ENCODE peak calls at places on chromosomes 7 and 10, in nine cellular contexts. S is fibroblast of pulmonary artery; F is lung; J is CD8-positive, alpha-beta T cell; Y is Peyer's patch; P is HepG2; N is suprapubic skin; D is breast epithelium; C is hepatocyte. K is an unnamed sample.

GRCh38 chr10:114121031-114121430 is 53.0 kb downstream of the CCDC186 start:
- DNase-seq in C (no peak), J (no peak), S (no peak), Y (no peak), F (no peak), P (no peak), D (no peak), N (no peak), K (no peak)

GRCh38 chr7:155948423-155948822 is 136.2 kb upstream of the SHH start:
- DNase-seq in D (no peak), P (no peak), C (no peak), N (no peak), S (no peak), F (no peak), Y (no peak), J (no peak), K (no peak)

GRCh38 chr10:33123680-33124079 is 165.7 kb upstream of the ITGB1 start:
- DNase-seq in J (no peak), F (no peak), C (no peak), S (no peak), Y (no peak), D (no peak), N (no peak), P (no peak), K (no peak)

GRCh38 chr7:11831727-11832495 is at the start of gene THSD7A:
- DNase-seq in D (no peak), N (no peak), C (peak; percentile 80), P (peak; percentile 7), S (peak; percentile 65), Y (peak; percentile 75), J (no peak), F (peak; percentile 40), K (no peak)

GRCh38 chr10:5089869-5090268 is 4.3 kb upstream of the AKR1C3 start:
- DNase-seq in D (no peak), F (no peak), Y (no peak), N (no peak), P (peak; percentile 43), C (no peak), J (no peak), S (peak; percentile 60), K (no peak)

GRCh38 chr7:129780257-129781127 is 169.0 kb downstream of the NRF1 start:
- DNase-seq in N (no peak), J (peak; percentile 60), C (peak; percentile 92), Y (peak; percentile 93), D (peak; percentile 78), F (peak; percentile 89), P (peak; percentile 72), S (no peak), K (no peak)

GRCh38 chr7:3080106-3080505 is 36.4 kb upstream of the CARD11 start:
- DNase-seq in Y (no peak), C (no peak), J (no peak), N (no peak), S (no peak), F (no peak), P (no peak), D (no peak), K (no peak)

GRCh38 chr10:120455606-120456005 is 1.4 kb upstream of the PLPP4 start:
- DNase-seq in J (no peak), Y (no peak), S (no peak), F (peak; percentile 5), D (no peak), C (no peak), P (no peak), N (no peak), K (no peak)

GRCh38 chr10:76324283-76324682 is 892.9 kb downstream of the LRMDA start:
- DNase-seq in C (peak; percentile 56), N (peak; percentile 79), Y (peak; percentile 57), P (no peak), D (no peak), S (no peak), F (no peak), J (no peak), K (no peak)

GRCh38 chr7:104137971-104138370 is 69.8 kb downstream of the ORC5 start:
- DNase-seq in Y (no peak), N (no peak), F (no peak), P (no peak), C (no peak), D (no peak), J (no peak), S (peak; percentile 63), K (peak; percentile 43)

GRCh38 chr7:50721160-50721559 is 61.5 kb downstream of the GRB10 start:
- DNase-seq in P (no peak), J (no peak), D (no peak), Y (no peak), F (no peak), N (no peak), S (no peak), C (no peak), K (no peak)

GRCh38 chr7:44477063-44477830 is 13.2 kb downstream of the NUDCD3 start:
- DNase-seq in J (peak; percentile 73), P (peak; percentile 71), N (no peak), S (peak; percentile 87), Y (peak; percentile 68), F (peak; percentile 58), D (peak; percentile 43), C (peak; percentile 83), K (peak; percentile 49)

GRCh38 chr7:2928613-2929311 is 84.7 kb upstream of the GNA12 start:
- DNase-seq in C (no peak), P (no peak), N (peak; percentile 77), Y (peak; percentile 49), D (no peak), J (no peak), F (no peak), S (no peak), K (no peak)

GRCh38 chr7:25847331-25848070 is 304.5 kb upstream of the NFE2L3 start:
- DNase-seq in N (no peak), S (peak; percentile 49), J (no peak), C (no peak), P (no peak), D (no peak), F (no peak), Y (no peak), K (no peak)

DNA sequence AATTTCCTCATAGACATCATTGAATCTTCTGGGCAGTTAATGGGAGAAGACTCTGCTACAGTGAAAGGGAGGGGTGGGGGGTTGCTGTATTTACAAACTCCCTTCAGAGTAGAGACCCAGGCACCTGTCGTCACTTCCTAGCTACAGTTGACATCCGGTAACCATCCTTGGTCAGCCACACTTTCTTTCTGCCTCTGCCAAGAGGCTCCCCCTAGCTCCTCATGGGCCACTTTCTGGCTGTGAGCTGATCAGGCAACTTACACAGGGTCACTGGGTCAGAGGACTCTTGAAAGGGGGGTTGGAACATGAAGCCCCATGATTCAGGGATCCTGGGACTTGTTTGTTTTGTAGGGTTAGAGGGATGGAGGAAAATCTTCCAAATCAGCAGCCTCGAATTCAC is 1.2 kb downstream of the TECPR1 start:
- DNase-seq in J (peak; percentile 73), D (no peak), N (no peak), P (no peak), S (no peak), C (no peak), F (no peak), Y (no peak), K (no peak)
- TF ChIP-seq CTCF in J (no peak), D (no peak), N (no peak), P (peak; percentile 35), S (no peak), C (no peak), F (no peak), Y (no peak), K (no peak)

DNA sequence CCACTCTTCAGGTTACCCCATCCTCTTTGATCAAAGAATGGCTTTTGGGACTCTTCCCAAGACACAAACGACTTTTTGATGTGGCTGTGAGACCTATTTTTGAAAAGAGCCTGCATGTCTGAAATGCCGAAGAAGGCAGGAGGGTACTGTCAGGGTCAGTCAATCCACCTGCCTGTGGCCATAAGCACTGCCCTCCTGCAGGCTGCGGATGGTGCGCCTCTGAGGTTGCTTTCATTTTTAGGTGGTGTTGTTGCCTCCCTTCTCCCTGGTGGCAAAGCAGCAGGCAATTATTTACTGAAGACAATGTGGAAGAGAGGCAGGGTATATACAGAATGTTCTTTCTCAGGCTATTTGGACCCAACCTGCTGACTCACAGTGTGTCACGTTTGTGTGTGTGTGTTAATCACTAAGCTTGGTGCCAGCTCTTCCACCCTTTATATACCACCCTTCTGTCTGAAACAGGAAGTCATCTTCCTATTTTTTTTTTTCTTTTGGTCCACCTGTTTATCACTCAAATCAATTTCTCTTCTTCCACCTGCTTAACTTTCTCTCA is 1421.2 kb upstream of the CELF2 start:
- DNase-seq in C (no peak), P (no peak), S (peak; percentile 8), D (no peak), J (no peak), F (no peak), N (no peak), Y (no peak), K (no peak)
- H3K4me3 ChIP-seq in C (no peak overlapping the region), P (no peak overlapping the region), S (no peak overlapping the region), D (no peak overlapping the region), J (no peak overlapping the region), F (no peak overlapping the region), N (no peak overlapping the region), Y (no peak overlapping the region), K (no peak overlapping the region)

DNA sequence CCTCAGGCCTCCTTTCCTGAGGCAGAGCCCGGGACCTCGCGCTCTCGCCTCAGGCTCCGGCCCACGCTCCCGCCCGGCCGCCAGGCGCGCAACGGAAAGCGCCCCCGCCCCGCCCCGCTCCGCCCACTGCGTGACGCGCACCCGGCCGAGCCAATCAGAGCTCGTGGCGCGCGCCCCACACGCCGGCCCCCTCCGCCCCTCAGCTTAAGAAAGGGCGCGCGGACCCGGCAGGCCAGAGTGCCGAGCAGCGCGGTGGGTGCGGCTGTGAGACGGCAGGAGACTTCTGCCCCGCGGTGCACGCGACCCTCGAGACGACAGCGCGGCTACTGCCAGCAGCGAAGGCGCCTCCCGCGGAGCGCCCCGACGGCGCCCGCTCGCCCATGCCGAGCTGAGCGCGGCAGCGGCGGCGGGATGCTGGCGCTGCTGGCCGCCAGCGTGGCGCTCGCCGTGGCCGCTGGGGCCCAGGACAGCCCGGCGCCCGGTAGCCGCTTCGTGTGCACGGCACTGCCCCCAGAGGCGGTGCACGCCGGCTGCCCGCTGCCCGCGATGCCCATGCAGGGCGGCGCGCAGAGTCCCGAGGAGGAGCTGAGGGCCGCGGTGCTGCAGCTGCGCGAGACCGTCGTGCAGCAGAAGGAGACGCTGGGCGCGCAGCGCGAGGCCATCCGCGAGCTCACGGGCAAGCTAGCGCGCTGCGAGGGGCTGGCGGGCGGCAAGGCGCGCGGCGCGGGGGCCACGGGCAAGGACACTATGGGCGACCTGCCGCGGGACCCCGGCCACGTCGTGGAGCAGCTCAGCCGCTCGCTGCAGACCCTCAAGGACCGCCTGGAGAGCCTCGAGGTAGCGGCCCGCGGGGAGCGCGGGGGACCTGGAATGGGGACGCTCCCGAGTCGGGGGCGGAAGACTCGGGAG is at the start of gene NPTX2:
- DNase-seq in Y (peak; percentile 70), F (no peak), J (no peak), S (peak; percentile 47), P (no peak), C (peak; percentile 71), D (no peak), N (no peak), K (no peak)
- TF ChIP-seq CTCF in Y (peak; percentile 51), F (no peak), J (no peak), S (no peak), P (no peak), C (peak; percentile 24), D (no peak), N (no peak), K (no peak)

GRCh38 chr10:87038786-87039185 is 18.7 kb downstream of the FAM25A start:
- DNase-seq in S (no peak), P (no peak), D (no peak), F (no peak), Y (peak; percentile 68), N (no peak), J (no peak), C (no peak), K (no peak)

GRCh38 chr10:87036623-87037022 is 16.5 kb downstream of the FAM25A start:
- DNase-seq in C (no peak), P (no peak), D (no peak), N (no peak), Y (no peak), J (no peak), F (no peak), S (no peak), K (no peak)

GRCh38 chr10:87038286-87038717 is 18.2 kb downstream of the FAM25A start:
- DNase-seq in F (no peak), P (no peak), N (no peak), J (no peak), C (no peak), D (no peak), S (no peak), Y (no peak), K (no peak)
- H3K4me3 ChIP-seq in F (no peak overlapping the region), P (no peak overlapping the region), N (no peak overlapping the region), J (no peak overlapping the region), C (no peak overlapping the region), D (no peak overlapping the region), S (no peak overlapping the region), Y (no peak overlapping the region), K (no peak overlapping the region)

K was measured in HFF-Myc.